ENCODE peak calls at places on chromosomes 13 and 19, in seven cellular contexts. One of them, this sample, is unnamed.

GRCh38 chr19:57927587-57927986 is 7.6 kb downstream of the ZNF418 start:
- DNase-seq in H1: no peak
- DNase-seq in HepG2: no peak
- DNase-seq in WTC11: no peak
- DNase-seq in A549: no peak
- DNase-seq in NB4: no peak
- DNase-seq in K562: no peak
- DNase-seq in this sample: no peak

GRCh38 chr13:52399708-52400107 is 6.3 kb downstream of the THSD1 start:
- DNase-seq in K562: no peak
- DNase-seq in A549: peak
- DNase-seq in HepG2: peak
- DNase-seq in WTC11: no peak
- DNase-seq in NB4: no peak
- DNase-seq in H1: no peak
- DNase-seq in this sample: no peak

GRCh38 chr19:54905908-54906511 is at the start of gene NCR1:
- DNase-seq in NB4: peak
- DNase-seq in K562: peak
- DNase-seq in HepG2: no peak
- DNase-seq in WTC11: no peak
- DNase-seq in A549: no peak
- DNase-seq in H1: no peak
- DNase-seq in this sample: no peak

GRCh38 chr13:37473035-37473434 is 125.5 kb downstream of the POSTN start:
- DNase-seq in H1: peak
- DNase-seq in HepG2: no peak
- DNase-seq in K562: peak
- DNase-seq in A549: no peak
- DNase-seq in NB4: peak
- DNase-seq in WTC11: peak
- DNase-seq in this sample: no peak

GRCh38 chr19:42092350-42092749 is 16.4 kb downstream of the ZNF574 start:
- DNase-seq in WTC11: peak
- DNase-seq in NB4: peak
- DNase-seq in HepG2: no peak
- DNase-seq in A549: peak
- DNase-seq in H1: peak
- DNase-seq in K562: peak
- DNase-seq in this sample: no peak

GRCh38 chr13:114096031-114096485 is 36.4 kb downstream of the RASA3 start:
- DNase-seq in K562: no peak
- DNase-seq in NB4: no peak
- DNase-seq in A549: no peak
- DNase-seq in HepG2: no peak
- DNase-seq in WTC11: peak
- DNase-seq in H1: no peak
- DNase-seq in this sample: no peak

GRCh38 chr13:97255515-97255999 is 33.4 kb downstream of the MBNL2 start:
- DNase-seq in H1: no peak
- DNase-seq in K562: no peak
- DNase-seq in A549: peak
- DNase-seq in HepG2: no peak
- DNase-seq in WTC11: no peak
- DNase-seq in NB4: no peak
- DNase-seq in this sample: no peak

GRCh38 chr13:26220575-26220974 is 1.5 kb downstream of the RNF6 start:
- DNase-seq in WTC11: no peak
- DNase-seq in HepG2: no peak
- DNase-seq in A549: no peak
- DNase-seq in K562: no peak
- DNase-seq in H1: no peak
- DNase-seq in NB4: peak
- DNase-seq in this sample: no peak

GRCh38 chr19:13981467-13981866 is 24.7 kb downstream of the RFX1 start:
- DNase-seq in A549: no peak
- DNase-seq in WTC11: no peak
- DNase-seq in H1: no peak
- DNase-seq in NB4: no peak
- DNase-seq in K562: no peak
- DNase-seq in HepG2: no peak
- DNase-seq in this sample: no peak

GRCh38 chr13:24644051-24644450 is 36.2 kb upstream of the ATP12A start:
- DNase-seq in NB4: no peak
- DNase-seq in H1: no peak
- DNase-seq in K562: no peak
- DNase-seq in A549: no peak
- DNase-seq in HepG2: no peak
- DNase-seq in WTC11: no peak
- DNase-seq in this sample: no peak

GRCh38 chr19:30710721-30711120 is 338.5 kb downstream of the ZNF536 start:
- DNase-seq in NB4: no peak
- DNase-seq in A549: no peak
- DNase-seq in WTC11: no peak
- DNase-seq in HepG2: no peak
- DNase-seq in H1: no peak
- DNase-seq in K562: no peak
- DNase-seq in this sample: no peak

GRCh38 chr13:94661396-94661795 is 50.9 kb downstream of the SOX21 start:
- DNase-seq in H1: no peak
- DNase-seq in HepG2: no peak
- DNase-seq in A549: no peak
- DNase-seq in WTC11: no peak
- DNase-seq in K562: no peak
- DNase-seq in NB4: no peak
- DNase-seq in this sample: no peak

GRCh38 chr13:94660695-94661324 is 51.5 kb downstream of the SOX21 start:
- DNase-seq in H1: no peak
- DNase-seq in A549: peak
- DNase-seq in WTC11: no peak
- DNase-seq in NB4: peak
- DNase-seq in HepG2: no peak
- DNase-seq in K562: no peak
- DNase-seq in this sample: no peak

GRCh38 chr13:94657167-94657566 is 55.2 kb downstream of the SOX21 start:
- DNase-seq in NB4: no peak
- DNase-seq in K562: no peak
- DNase-seq in WTC11: no peak
- DNase-seq in HepG2: no peak
- DNase-seq in A549: no peak
- DNase-seq in H1: no peak
- DNase-seq in this sample: no peak

GRCh38 chr13:94658926-94659649 is 53.3 kb downstream of the SOX21 start:
- DNase-seq in HepG2: no peak
- DNase-seq in WTC11: no peak
- DNase-seq in NB4: no peak
- DNase-seq in K562: no peak
- DNase-seq in A549: peak
- DNase-seq in H1: no peak
- DNase-seq in this sample: no peak

DNA sequence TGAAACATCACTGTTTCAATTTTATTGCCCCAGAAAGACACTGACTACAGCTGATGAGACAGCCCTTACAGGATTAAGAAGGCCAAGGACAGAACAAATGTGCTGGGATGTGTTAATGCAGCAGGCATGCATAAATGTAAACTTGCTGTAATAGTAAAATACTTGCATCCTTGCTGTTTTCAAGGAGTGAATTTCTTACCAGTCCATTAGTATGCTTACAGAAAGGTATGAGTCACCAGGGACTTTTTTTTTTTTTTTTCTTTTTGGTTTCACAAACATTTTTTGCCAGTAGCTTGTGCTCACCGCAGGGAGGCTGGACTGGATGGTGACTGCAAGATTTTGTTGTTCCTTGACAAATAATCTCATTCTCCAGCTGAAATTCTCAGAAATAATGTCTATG is 55.1 kb downstream of the GPR180 start:
- DNase-seq in A549: peak
- DNase-seq in HepG2: no peak
- DNase-seq in WTC11: no peak
- DNase-seq in K562: peak
- DNase-seq in H1: no peak
- DNase-seq in NB4: no peak
- DNase-seq in this sample: peak
- TF ChIP-seq MAX in A549: no peak
- TF ChIP-seq MAX in HepG2: no peak
- TF ChIP-seq MAX in WTC11: no peak
- TF ChIP-seq MAX in K562: no peak
- TF ChIP-seq MAX in H1: no peak
- TF ChIP-seq MAX in NB4: no peak
- TF ChIP-seq MAX in this sample: no peak

GRCh38 chr19:46842791-46843190 is 7.9 kb downstream of the AP2S1 start:
- DNase-seq in HepG2: no peak
- DNase-seq in H1: no peak
- DNase-seq in NB4: no peak
- DNase-seq in A549: no peak
- DNase-seq in K562: no peak
- DNase-seq in WTC11: no peak
- DNase-seq in this sample: no peak

GRCh38 chr19:46839752-46840151 is 10.9 kb downstream of the AP2S1 start:
- DNase-seq in HepG2: no peak
- DNase-seq in K562: no peak
- DNase-seq in A549: no peak
- DNase-seq in H1: no peak
- DNase-seq in NB4: no peak
- DNase-seq in WTC11: no peak
- DNase-seq in this sample: no peak

GRCh38 chr19:46840157-46840942 is 10.3 kb downstream of the AP2S1 start:
- DNase-seq in H1: peak
- DNase-seq in WTC11: peak
- DNase-seq in K562: peak
- DNase-seq in A549: peak
- DNase-seq in HepG2: peak
- DNase-seq in NB4: peak
- DNase-seq in this sample: no peak

GRCh38 chr19:46844067-46844489 is 6.6 kb downstream of the AP2S1 start:
- DNase-seq in A549: no peak
- DNase-seq in WTC11: no peak
- DNase-seq in K562: peak
- DNase-seq in NB4: no peak
- DNase-seq in HepG2: no peak
- DNase-seq in H1: no peak
- DNase-seq in this sample: no peak

DNA sequence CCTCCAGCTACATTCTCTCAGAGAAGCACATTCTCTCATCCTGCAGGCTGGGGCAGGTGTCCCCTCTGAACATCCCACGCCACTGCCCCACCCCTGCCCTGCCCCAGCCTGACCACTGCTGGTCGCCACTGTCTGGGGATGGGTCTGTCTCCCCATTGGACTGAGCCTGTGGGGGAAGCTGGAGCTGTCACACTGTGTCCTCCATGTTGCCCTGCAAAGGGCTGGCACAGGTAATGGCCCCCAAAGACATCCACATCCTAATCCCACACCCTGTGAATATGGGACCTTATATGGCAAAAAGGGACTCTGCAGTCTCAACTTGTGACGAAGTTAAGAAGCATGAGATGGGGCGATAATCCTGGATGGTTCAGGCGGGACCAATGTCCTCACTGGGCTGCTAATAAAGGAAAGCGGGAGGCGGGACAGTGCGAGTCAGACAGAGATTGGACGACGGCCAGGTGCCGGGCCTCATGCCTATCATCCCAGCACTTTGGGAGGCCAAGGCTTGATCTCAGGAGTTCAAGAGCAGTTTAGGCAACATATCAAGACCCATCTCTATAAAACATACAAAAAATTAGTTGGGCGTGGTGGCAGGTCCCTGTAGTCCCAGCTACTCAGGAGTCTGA is 9.1 kb downstream of the AP2S1 start:
- DNase-seq in HepG2: no peak
- DNase-seq in NB4: no peak
- DNase-seq in H1: no peak
- DNase-seq in A549: peak
- DNase-seq in K562: peak
- DNase-seq in WTC11: no peak
- DNase-seq in this sample: no peak
- TF ChIP-seq MAX in HepG2: no peak
- TF ChIP-seq MAX in NB4: no peak
- TF ChIP-seq MAX in H1: no peak
- TF ChIP-seq MAX in A549: no peak
- TF ChIP-seq MAX in K562: no peak
- TF ChIP-seq MAX in WTC11: no peak
- TF ChIP-seq MAX in this sample: no peak

DNA sequence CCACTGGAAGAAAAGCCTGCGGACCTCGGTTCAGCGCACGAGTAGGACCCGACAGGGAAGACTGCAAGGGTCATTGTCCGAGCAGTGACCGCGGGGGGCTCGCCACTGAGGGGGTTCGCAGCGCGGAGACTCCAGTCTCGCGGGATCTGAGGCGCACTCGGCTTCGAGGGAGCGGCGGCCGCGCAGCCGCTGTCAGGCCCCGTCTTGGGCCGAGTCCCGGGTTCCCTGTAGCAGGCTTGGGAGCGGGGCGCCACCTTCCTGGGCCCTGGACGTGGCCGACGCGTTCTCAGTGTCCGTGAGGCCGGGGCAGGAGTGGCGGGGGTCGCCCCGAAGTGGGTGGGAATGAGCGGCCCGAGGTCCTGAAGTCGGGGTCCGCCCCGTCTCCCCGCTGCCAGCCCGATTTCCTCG is 474 bp upstream of the FAM174C start:
- DNase-seq in NB4: no peak
- DNase-seq in A549: no peak
- DNase-seq in WTC11: no peak
- DNase-seq in H1: peak
- DNase-seq in HepG2: no peak
- DNase-seq in K562: peak
- DNase-seq in this sample: no peak
- TF ChIP-seq MAX in NB4: no peak
- TF ChIP-seq MAX in A549: no peak
- TF ChIP-seq MAX in WTC11: no peak
- TF ChIP-seq MAX in H1: no peak
- TF ChIP-seq MAX in HepG2: no peak
- TF ChIP-seq MAX in K562: no peak
- TF ChIP-seq MAX in this sample: no peak

GRCh38 chr19:23917856-23918255 is 3.2 kb downstream of the ZNF726 start:
- DNase-seq in H1: no peak
- DNase-seq in A549: no peak
- DNase-seq in NB4: no peak
- DNase-seq in WTC11: no peak
- DNase-seq in K562: no peak
- DNase-seq in HepG2: no peak
- DNase-seq in this sample: no peak

GRCh38 chr19:23913931-23914330 is 755 bp upstream of the ZNF726 start:
- DNase-seq in WTC11: no peak
- DNase-seq in HepG2: no peak
- DNase-seq in H1: no peak
- DNase-seq in NB4: no peak
- DNase-seq in A549: no peak
- DNase-seq in K562: no peak
- DNase-seq in this sample: no peak

GRCh38 chr19:23914402-23915286 is at the start of gene ZNF726:
- DNase-seq in K562: peak
- DNase-seq in H1: no peak
- DNase-seq in NB4: peak
- DNase-seq in A549: peak
- DNase-seq in HepG2: no peak
- DNase-seq in WTC11: no peak
- DNase-seq in this sample: peak

GRCh38 chr19:23916991-23917390 is 2.3 kb downstream of the ZNF726 start:
- DNase-seq in K562: no peak
- DNase-seq in NB4: peak
- DNase-seq in A549: no peak
- DNase-seq in HepG2: no peak
- DNase-seq in H1: no peak
- DNase-seq in WTC11: no peak
- DNase-seq in this sample: no peak
- TF ChIP-seq MAX in K562: no peak
- TF ChIP-seq MAX in NB4: no peak
- TF ChIP-seq MAX in A549: no peak
- TF ChIP-seq MAX in HepG2: no peak
- TF ChIP-seq MAX in H1: no peak
- TF ChIP-seq MAX in WTC11: no peak
- TF ChIP-seq MAX in this sample: no peak

GRCh38 chr13:41652735-41653361 is 195.5 kb downstream of the RGCC start:
- DNase-seq in H1: no peak
- DNase-seq in HepG2: peak
- DNase-seq in WTC11: no peak
- DNase-seq in NB4: peak
- DNase-seq in A549: peak
- DNase-seq in K562: peak
- DNase-seq in this sample: no peak
- TF ChIP-seq MAX in H1: no peak
- TF ChIP-seq MAX in HepG2: no peak
- TF ChIP-seq MAX in WTC11: no peak
- TF ChIP-seq MAX in NB4: no peak
- TF ChIP-seq MAX in A549: no peak
- TF ChIP-seq MAX in K562: no peak
- TF ChIP-seq MAX in this sample: no peak

This sample was measured in GM12878.